ENCODE peak calls at places on chromosomes 5 and 9, in seven cellular contexts. B is brain microvascular endothelial cell; X is A172; D is T-cell; C is stimulated activated CD4-positive, alpha-beta T cell treated with anti-CD3 and anti-CD28 coated beads, TNF-alpha, amount 100 ng/mL, for 48 hours; U is RPMI8226; J is B cell. T is an unnamed sample.

GRCh38 chr9:97985058-97985861 is 2.1 kb downstream of the ANP32B start:
- DNase-seq in B (no peak), X (no peak), D (peak), C (peak), U (peak), J (no peak), T (no peak)

GRCh38 chr9:3001311-3001710 is 157.4 kb upstream of the PUM3 start:
- DNase-seq in B (no peak), X (no peak), D (no peak), C (no peak), U (no peak), J (no peak), T (no peak)

GRCh38 chr9:13728917-13729811 is 449.7 kb upstream of the MPDZ start:
- DNase-seq in B (no peak), X (peak), D (no peak), C (no peak), U (peak), J (no peak), T (no peak)

GRCh38 chr5:33684760-33685159 is 207.0 kb downstream of the ADAMTS12 start:
- DNase-seq in B (no peak), X (no peak), D (no peak), C (no peak), U (no peak), J (no peak), T (no peak)

GRCh38 chr5:2797160-2797559 is 45.7 kb upstream of the IRX2 start:
- DNase-seq in B (no peak), X (no peak), D (no peak), C (no peak), U (peak), J (no peak), T (no peak)

GRCh38 chr5:8906303-8906967 is 639.4 kb downstream of the SEMA5A start:
- DNase-seq in B (peak), X (peak), D (no peak), C (no peak), U (no peak), J (no peak), T (no peak)

GRCh38 chr5:10689391-10690081 is 71.5 kb downstream of the DAP start:
- DNase-seq in B (peak), X (peak), D (no peak), C (peak), U (peak), J (no peak), T (peak)

GRCh38 chr9:35110327-35110758 is 5.3 kb downstream of the ATOSB start:
- DNase-seq in B (peak), X (peak), D (no peak), C (no peak), U (no peak), J (no peak), T (no peak)

GRCh38 chr9:126440938-126441337 is 114.3 kb downstream of the MVB12B start:
- DNase-seq in B (no peak), X (no peak), D (no peak), C (no peak), U (no peak), J (no peak), T (no peak)

GRCh38 chr5:54774281-54775171 is 210.9 kb downstream of the ESM1 start:
- DNase-seq in B (no peak), X (no peak), D (no peak), C (no peak), U (no peak), J (no peak), T (no peak)

GRCh38 chr5:92421937-92422336 is 1038.8 kb upstream of the ARRDC3 start:
- DNase-seq in B (no peak), X (peak), D (no peak), C (no peak), U (no peak), J (no peak), T (no peak)

GRCh38 chr5:178106556-178107239 is 6.6 kb upstream of the N4BP3 start:
- DNase-seq in B (no peak), X (no peak), D (no peak), C (no peak), U (peak), J (no peak), T (no peak)

GRCh38 chr5:40405230-40405629 is 274.5 kb upstream of the PTGER4 start:
- DNase-seq in B (peak), X (peak), D (no peak), C (no peak), U (no peak), J (no peak), T (no peak)

GRCh38 chr9:113349434-113350337 is at the start of gene BSPRY:
- DNase-seq in B (no peak), X (no peak), D (peak), C (no peak), U (peak), J (no peak), T (peak)

GRCh38 chr9:33186457-33187168 is 19.5 kb upstream of the B4GALT1 start:
- DNase-seq in B (no peak), X (no peak), D (no peak), C (no peak), U (no peak), J (no peak), T (no peak)

GRCh38 chr9:14910178-14910805 is at the start of gene FREM1:
- DNase-seq in B (peak), X (no peak), D (no peak), C (no peak), U (no peak), J (no peak), T (no peak)

GRCh38 chr5:310941-311434 is 10.5 kb upstream of the AHRR start:
- DNase-seq in B (peak), X (peak), D (no peak), C (no peak), U (no peak), J (no peak), T (no peak)

GRCh38 chr5:157955541-157956172 is 96.7 kb upstream of the CLINT1 start:
- DNase-seq in B (no peak), X (no peak), D (no peak), C (no peak), U (no peak), J (no peak), T (no peak)

GRCh38 chr5:5424736-5425135 is 2.3 kb downstream of the ICE1 start:
- DNase-seq in B (no peak), X (no peak), D (no peak), C (peak), U (no peak), J (no peak), T (no peak)

GRCh38 chr5:156411957-156412356 is 85.0 kb downstream of the SGCD start:
- DNase-seq in B (no peak), X (no peak), D (no peak), C (no peak), U (no peak), J (no peak), T (no peak)

GRCh38 chr9:21967169-21967568 is 27.0 kb downstream of the CDKN2A start:
- DNase-seq in B (no peak), X (no peak), D (no peak), C (no peak), U (no peak), J (no peak), T (no peak)